ENCODE peak calls at places on chromosomes 12 and 14, in four cellular contexts. D is K562, Z is HepG2, W is GM12878. L is an unnamed sample.

GRCh38 chr14:91987192-91987591 is 39.7 kb upstream of the FBLN5 start:
- DNase-seq in D (no peak), Z (no peak), W (no peak), L (no peak)

GRCh38 chr14:70330596-70330995 is 28.9 kb downstream of the COX16 start:
- DNase-seq in W (no peak), D (no peak), Z (no peak), L (no peak)

GRCh38 chr12:49288412-49288853 is 6.5 kb upstream of the PRPH start:
- DNase-seq in D (peak), W (peak), Z (peak), L (peak)

GRCh38 chr12:57278465-57279453 is 27.8 kb upstream of the STAC3 start:
- DNase-seq in D (no peak), W (no peak), Z (no peak), L (no peak)

GRCh38 chr14:74457511-74457910 is 31.5 kb upstream of the SYNDIG1L start:
- DNase-seq in W (no peak), Z (no peak), D (no peak), L (no peak)

GRCh38 chr12:27618836-27619235 is 77.4 kb upstream of the REP15 start:
- DNase-seq in D (no peak), Z (no peak), W (no peak), L (no peak)

GRCh38 chr12:9750276-9751203 is 10.2 kb downstream of the CD69 start:
- DNase-seq in W (no peak), Z (peak), D (peak), L (peak)

GRCh38 chr12:49428652-49429549 is 61.6 kb downstream of the SPATS2 start:
- DNase-seq in W (peak), Z (no peak), D (no peak), L (no peak)

GRCh38 chr12:87841935-87842334 is 187.3 kb downstream of the C12orf50 start:
- DNase-seq in D (no peak), Z (no peak), W (no peak), L (no peak)

GRCh38 chr12:83691730-83692129 is 1005.0 kb downstream of the TMTC2 start:
- DNase-seq in Z (no peak), D (no peak), W (no peak), L (no peak)

DNA sequence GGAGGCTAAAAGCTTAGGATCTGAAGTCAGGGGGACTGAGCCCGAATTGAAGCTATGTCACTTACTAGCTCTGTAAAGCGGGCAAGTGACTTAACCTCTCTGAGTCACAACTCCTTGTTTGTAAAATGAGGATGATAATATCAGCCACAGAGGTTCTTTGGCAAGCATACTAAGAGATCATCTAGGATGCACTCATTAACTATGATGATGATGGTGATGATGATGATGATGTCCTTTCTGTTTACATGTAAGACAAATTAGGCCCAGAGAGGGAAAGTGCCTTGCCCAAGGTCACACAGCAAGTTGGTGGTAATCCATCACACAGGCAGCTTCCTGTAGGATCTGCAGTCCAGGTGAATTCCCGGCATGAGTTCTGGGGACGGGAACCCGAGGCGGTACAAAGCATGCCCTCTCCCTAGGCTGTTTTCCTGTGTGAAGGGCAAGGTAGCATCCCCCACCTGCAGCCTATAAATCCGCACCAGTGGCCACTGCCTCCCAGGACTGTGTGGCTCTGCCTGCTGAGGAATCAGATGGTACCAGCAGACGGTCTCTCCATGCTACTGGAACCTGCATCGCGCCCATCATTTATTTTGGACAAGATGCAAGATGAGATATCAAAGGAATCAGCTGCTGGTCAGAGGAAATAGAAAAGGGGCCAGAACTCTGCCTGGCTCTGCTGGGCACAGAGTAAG is 55.2 kb downstream of the MAP1LC3B2 start:
- DNase-seq in Z (no peak), D (no peak), W (no peak), L (no peak)
- TF ChIP-seq FOXM1 in Z (no peak), D (no peak), W (no peak), L (no peak)

GRCh38 chr14:94126800-94127199 is 2.6 kb downstream of the IFI27L2 start:
- DNase-seq in Z (no peak), W (no peak), D (no peak), L (no peak)

GRCh38 chr14:94124582-94125377 is 4.6 kb downstream of the IFI27L2 start:
- DNase-seq in D (no peak), W (no peak), Z (no peak), L (no peak)

GRCh38 chr14:94126419-94126677 is 3.1 kb downstream of the IFI27L2 start:
- DNase-seq in W (no peak), Z (no peak), D (no peak), L (no peak)

GRCh38 chr14:94127330-94127729 is 2.1 kb downstream of the IFI27L2 start:
- DNase-seq in D (no peak), Z (no peak), W (no peak), L (no peak)

GRCh38 chr14:94125659-94126418 is 3.6 kb downstream of the IFI27L2 start:
- DNase-seq in W (no peak), D (no peak), Z (no peak), L (no peak)
- TF ChIP-seq TARDBP in W (no peak), D (no peak), Z (no peak), L (no peak)

DNA sequence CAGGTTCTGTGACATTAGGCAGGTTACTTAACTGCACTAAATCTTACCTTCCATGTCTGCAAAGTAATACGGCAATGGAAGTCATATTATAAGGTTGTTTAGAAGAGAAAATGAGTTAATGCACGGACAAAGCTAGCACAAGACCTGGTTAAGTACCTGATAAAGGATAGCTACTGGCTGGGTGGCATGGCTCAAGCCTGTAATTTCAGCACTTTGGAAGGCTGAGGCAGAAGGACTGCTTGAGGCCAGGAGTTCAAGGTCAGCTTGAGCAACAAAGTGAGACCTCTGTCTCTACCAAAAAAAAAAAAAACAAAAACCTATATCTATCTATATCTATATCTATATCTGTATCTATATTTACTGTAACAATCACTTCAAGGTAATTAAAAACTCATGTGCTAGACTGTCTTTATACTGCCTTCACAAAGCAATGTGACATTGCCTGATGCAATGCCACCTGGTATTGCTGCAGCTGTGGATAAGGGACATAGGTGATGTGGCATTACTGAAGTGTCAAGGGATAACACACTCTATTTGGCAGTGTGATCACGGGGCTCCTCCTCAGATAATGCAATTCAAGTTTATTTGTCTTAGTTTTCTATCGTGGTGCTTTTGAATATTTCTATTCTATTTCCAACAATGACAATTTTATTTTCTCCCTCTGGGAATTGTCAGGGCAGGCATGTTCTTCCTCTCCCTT is 107.1 kb downstream of the PAX9 start:
- DNase-seq in W (no peak), Z (no peak), D (no peak), L (no peak)
- TF ChIP-seq FOXM1 in W (no peak), Z (no peak), D (no peak), L (no peak)

GRCh38 chr12:95611676-95612309 is 60.5 kb upstream of the USP44 start:
- DNase-seq in Z (peak), W (no peak), D (no peak), L (no peak)
- TF ChIP-seq TARDBP in Z (no peak), W (no peak), D (no peak), L (no peak)

GRCh38 chr14:23546450-23547035 is 5.0 kb downstream of the ZFHX2 start:
- DNase-seq in W (no peak), D (no peak), Z (no peak), L (no peak)

GRCh38 chr14:23545740-23546411 is 5.7 kb downstream of the ZFHX2 start:
- DNase-seq in D (no peak), W (no peak), Z (peak), L (no peak)

GRCh38 chr14:23543403-23543802 is 8.2 kb downstream of the ZFHX2 start:
- DNase-seq in D (no peak), W (no peak), Z (no peak), L (no peak)

GRCh38 chr14:23542261-23542660 is 9.3 kb downstream of the ZFHX2 start:
- DNase-seq in Z (no peak), D (no peak), W (no peak), L (no peak)

DNA sequence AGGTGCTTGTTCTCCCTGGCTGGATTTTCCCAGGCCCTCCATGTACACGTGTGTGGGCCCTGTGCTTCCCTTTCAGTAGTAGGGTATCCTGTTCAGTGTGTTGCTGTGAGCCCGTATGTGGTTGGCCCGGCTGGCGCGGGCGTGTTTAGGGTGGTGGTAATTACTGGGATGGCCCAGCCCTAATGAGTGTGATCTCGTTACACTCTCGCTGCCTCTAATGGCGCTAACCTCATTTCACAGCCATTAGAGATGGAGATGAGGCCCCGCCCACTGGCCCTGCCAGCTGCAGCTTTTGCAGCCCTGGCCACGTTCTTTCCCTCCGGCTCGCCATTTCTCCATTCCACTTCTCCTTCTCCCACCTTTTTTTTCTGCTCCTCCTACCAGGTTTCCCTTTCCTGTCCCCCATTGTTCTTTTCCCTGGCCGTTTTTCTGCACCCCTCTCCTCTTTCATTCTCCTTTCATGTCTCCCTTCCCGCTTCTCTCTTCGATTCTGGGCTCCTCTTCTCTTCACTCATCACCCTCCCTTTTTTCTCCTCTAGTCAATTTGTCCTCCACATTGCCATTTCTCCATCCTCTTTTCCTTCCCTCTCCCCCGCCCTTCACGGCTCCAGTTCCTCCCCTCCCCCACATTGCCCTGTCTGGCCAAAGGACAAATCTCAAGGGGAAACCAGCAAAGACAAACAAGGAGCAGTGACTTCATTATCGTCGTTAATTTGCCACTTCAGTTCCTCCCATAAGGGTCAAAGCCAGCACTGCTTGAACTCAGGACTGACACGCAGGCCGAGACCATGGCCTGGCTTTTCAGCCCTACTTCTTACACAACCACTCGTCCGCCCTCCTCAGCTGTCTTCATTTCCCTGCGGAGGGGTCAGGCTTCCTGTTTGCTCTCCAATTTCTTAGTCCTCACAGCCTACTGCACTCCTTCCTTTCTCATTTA is 6.8 kb downstream of the ZFHX2 start:
- DNase-seq in D (no peak), W (no peak), Z (no peak), L (no peak)
- TF ChIP-seq FOXM1 in D (no peak), W (no peak), Z (no peak), L (no peak)

GRCh38 chr14:105881021-105881930 is 354.9 kb downstream of the TMEM121 start:
- DNase-seq in D (no peak), Z (no peak), W (no peak), L (no peak)

GRCh38 chr14:105879867-105880561 is 353.6 kb downstream of the TMEM121 start:
- DNase-seq in W (no peak), Z (no peak), D (no peak), L (no peak)

GRCh38 chr14:105879503-105879866 is 353.1 kb downstream of the TMEM121 start:
- DNase-seq in D (no peak), W (no peak), Z (no peak), L (no peak)

GRCh38 chr14:105882626-105883025 is 356.2 kb downstream of the TMEM121 start:
- DNase-seq in D (no peak), W (no peak), Z (no peak), L (no peak)

GRCh38 chr14:105880616-105881015 is 354.2 kb downstream of the TMEM121 start:
- DNase-seq in D (no peak), W (no peak), Z (no peak), L (no peak)
- TF ChIP-seq TARDBP in D (no peak), W (no peak), Z (no peak), L (no peak)